ENCODE peak calls at places on chromosomes 6 and 20, in four cellular contexts. One of them, this sample, is unnamed.

GRCh38 chr6:19831358-19831757 is 5.8 kb upstream of the ID4 start:
- DNase-seq in mesendoderm: no peak
- DNase-seq in H1: no peak
- DNase-seq in H9: no peak
- DNase-seq in this sample: no peak

GRCh38 chr6:144351741-144352140 is 66.6 kb downstream of the UTRN start:
- DNase-seq in mesendoderm: no peak
- DNase-seq in H1: no peak
- DNase-seq in H9: no peak
- DNase-seq in this sample: no peak

GRCh38 chr20:47576516-47577033 is 74.9 kb downstream of the NCOA3 start:
- DNase-seq in mesendoderm: peak
- DNase-seq in H1: no peak
- DNase-seq in H9: no peak
- DNase-seq in this sample: peak

GRCh38 chr6:132300323-132300949 is 100.8 kb downstream of the MOXD1 start:
- DNase-seq in mesendoderm: peak
- DNase-seq in H1: no peak
- DNase-seq in H9: peak
- DNase-seq in this sample: peak

GRCh38 chr20:7672551-7672950 is 267.7 kb downstream of the HAO1 start:
- DNase-seq in mesendoderm: no peak
- DNase-seq in H1: no peak
- DNase-seq in H9: no peak
- DNase-seq in this sample: no peak

GRCh38 chr6:165223736-165224135 is 85.7 kb downstream of the C6orf118 start:
- DNase-seq in mesendoderm: no peak
- DNase-seq in H1: no peak
- DNase-seq in H9: no peak
- DNase-seq in this sample: no peak

GRCh38 chr6:56911847-56912246 is 43.1 kb upstream of the BEND6 start:
- DNase-seq in mesendoderm: peak
- DNase-seq in H1: no peak
- DNase-seq in H9: no peak
- DNase-seq in this sample: peak

GRCh38 chr6:56040875-56041274 is 165.5 kb upstream of the BMP5 start:
- DNase-seq in mesendoderm: no peak
- DNase-seq in H1: no peak
- DNase-seq in H9: no peak
- DNase-seq in this sample: peak

GRCh38 chr20:48489656-48490055 is 338.1 kb downstream of the PREX1 start:
- DNase-seq in mesendoderm: no peak
- DNase-seq in H1: no peak
- DNase-seq in H9: no peak
- DNase-seq in this sample: no peak

GRCh38 chr6:52497652-52498408 is 77.7 kb downstream of the EFHC1 start:
- DNase-seq in mesendoderm: no peak
- DNase-seq in H1: peak
- DNase-seq in H9: no peak
- DNase-seq in this sample: peak

GRCh38 chr20:41222299-41222698 is 85.0 kb downstream of the PLCG1 start:
- DNase-seq in mesendoderm: no peak
- DNase-seq in H1: no peak
- DNase-seq in H9: no peak
- DNase-seq in this sample: no peak

GRCh38 chr6:144373195-144373594 is 88.1 kb downstream of the UTRN start:
- DNase-seq in mesendoderm: no peak
- DNase-seq in H1: no peak
- DNase-seq in H9: no peak
- DNase-seq in this sample: no peak

GRCh38 chr20:35478804-35479472 is 23.5 kb downstream of the CEP250 start:
- DNase-seq in mesendoderm: peak
- DNase-seq in H1: peak
- DNase-seq in H9: peak
- DNase-seq in this sample: no peak

GRCh38 chr6:340181-340955 is 48.1 kb downstream of the DUSP22 start:
- DNase-seq in mesendoderm: no peak
- DNase-seq in H1: no peak
- DNase-seq in H9: no peak
- DNase-seq in this sample: no peak

GRCh38 chr6:133184798-133185380 is 56.3 kb upstream of the EYA4 start:
- DNase-seq in mesendoderm: no peak
- DNase-seq in H1: no peak
- DNase-seq in H9: no peak
- DNase-seq in this sample: peak

GRCh38 chr6:156791261-156791850 is 14.2 kb downstream of the ARID1B start:
- DNase-seq in mesendoderm: peak
- DNase-seq in H1: no peak
- DNase-seq in H9: no peak
- DNase-seq in this sample: peak

GRCh38 chr6:119259027-119259426 is 90.5 kb downstream of the MAN1A1 start:
- DNase-seq in mesendoderm: peak
- DNase-seq in H1: no peak
- DNase-seq in H9: no peak
- DNase-seq in this sample: no peak

DNA sequence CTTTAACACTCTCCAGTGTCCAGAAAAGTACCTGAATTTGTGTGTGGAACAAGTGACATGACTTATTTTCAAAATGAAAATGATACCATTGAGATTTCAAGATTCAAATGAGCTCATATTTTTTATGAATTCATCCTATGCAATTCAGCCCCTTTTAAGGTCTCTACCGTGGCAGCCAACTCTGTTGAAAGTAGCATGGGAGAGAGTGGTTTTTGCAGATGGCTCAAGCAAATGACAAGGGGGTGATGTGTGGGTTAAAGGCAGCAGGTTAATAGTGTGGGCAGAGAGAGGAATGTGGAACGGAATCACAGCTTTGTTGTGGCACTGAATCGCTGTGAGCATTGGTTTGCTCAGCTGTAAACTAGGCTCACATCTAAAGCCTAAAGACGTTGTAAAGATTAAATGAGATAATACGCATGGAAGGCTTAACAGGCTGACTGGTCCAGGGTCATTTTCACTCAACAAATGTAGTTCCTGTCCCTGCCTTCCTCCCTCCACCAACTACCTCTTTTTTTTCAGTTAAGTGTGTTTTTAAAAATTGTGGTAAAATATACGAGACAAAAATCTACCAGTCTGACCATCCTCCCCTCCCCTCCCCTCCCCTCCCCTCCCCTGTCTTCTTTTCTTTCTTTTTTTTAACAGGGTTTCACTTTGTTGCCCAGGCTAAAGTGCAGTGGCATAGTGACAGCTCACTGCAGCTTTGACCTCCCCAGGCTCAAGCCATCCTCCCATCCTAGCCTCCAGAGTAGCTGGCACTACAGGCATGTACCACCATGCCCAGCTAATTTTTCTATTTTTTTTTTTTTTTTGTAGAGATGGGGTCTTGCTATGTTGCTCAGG is 114.7 kb upstream of the ZNF217 start:
- DNase-seq in mesendoderm: no peak
- DNase-seq in H1: no peak
- DNase-seq in H9: no peak
- DNase-seq in this sample: peak
- H3K27ac ChIP-seq in mesendoderm: no peak
- H3K27ac ChIP-seq in H1: no peak
- H3K27ac ChIP-seq in H9: no peak
- H3K27ac ChIP-seq in this sample: peak

DNA sequence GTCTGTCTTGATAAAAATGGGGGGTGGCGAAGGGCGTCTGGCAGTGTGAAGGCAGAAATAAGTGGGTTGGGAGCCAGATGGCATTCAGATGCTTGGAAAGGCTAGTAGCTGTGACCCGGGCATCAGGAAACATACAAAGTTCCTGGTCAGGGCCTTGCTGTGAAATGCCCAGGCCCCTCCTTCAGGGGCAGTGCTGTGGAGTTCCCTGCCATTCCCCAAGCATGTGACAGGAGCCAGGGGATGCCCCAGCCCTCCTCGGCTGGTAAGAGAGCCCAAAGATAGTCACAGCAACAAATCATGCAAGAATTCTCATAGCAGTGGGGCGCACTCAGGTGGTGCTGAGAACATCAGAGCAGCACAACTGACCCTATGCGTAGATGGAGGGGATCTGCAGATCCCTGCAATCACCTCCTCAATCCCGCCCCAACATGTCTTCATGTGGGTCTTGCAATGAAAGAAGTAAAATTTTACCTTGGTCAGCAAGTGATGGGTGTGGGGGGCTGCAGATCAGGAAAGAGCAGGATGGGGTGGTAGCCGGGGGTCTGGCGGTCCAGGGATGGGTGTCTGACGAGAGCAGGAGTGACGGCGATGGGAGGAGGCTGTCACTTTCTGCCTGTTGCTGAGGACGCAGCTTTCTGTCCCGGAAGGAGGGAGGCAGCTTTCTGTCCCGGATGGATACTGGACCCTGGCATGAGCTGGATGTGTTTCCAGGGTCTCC is 39.5 kb downstream of the SLC22A1 start:
- DNase-seq in mesendoderm: no peak
- DNase-seq in H1: no peak
- DNase-seq in H9: no peak
- DNase-seq in this sample: no peak
- H2BK15ac ChIP-seq in mesendoderm: no peak
- H2BK15ac ChIP-seq in H1: peak
- H2BK15ac ChIP-seq in H9: no peak
- H2BK15ac ChIP-seq in this sample: no peak

GRCh38 chr20:60060006-60060557 is 101.9 kb downstream of the CDH26 start:
- DNase-seq in mesendoderm: no peak
- DNase-seq in H1: no peak
- DNase-seq in H9: no peak
- DNase-seq in this sample: no peak
- H3K27ac ChIP-seq in mesendoderm: no peak
- H3K27ac ChIP-seq in H1: no peak
- H3K27ac ChIP-seq in H9: no peak
- H3K27ac ChIP-seq in this sample: no peak

GRCh38 chr6:158868122-158868480 is 48.9 kb upstream of the EZR start:
- DNase-seq in mesendoderm: no peak
- DNase-seq in H1: no peak
- DNase-seq in H9: no peak
- DNase-seq in this sample: no peak

GRCh38 chr6:158867381-158868121 is 48.4 kb upstream of the EZR start:
- DNase-seq in mesendoderm: no peak
- DNase-seq in H1: no peak
- DNase-seq in H9: no peak
- DNase-seq in this sample: no peak

GRCh38 chr6:158869010-158869603 is 49.9 kb upstream of the EZR start:
- DNase-seq in mesendoderm: peak
- DNase-seq in H1: no peak
- DNase-seq in H9: peak
- DNase-seq in this sample: no peak

GRCh38 chr6:158870418-158870957 is 51.3 kb upstream of the EZR start:
- DNase-seq in mesendoderm: no peak
- DNase-seq in H1: no peak
- DNase-seq in H9: no peak
- DNase-seq in this sample: no peak

GRCh38 chr6:158869604-158870417 is 50.6 kb upstream of the EZR start:
- DNase-seq in mesendoderm: peak
- DNase-seq in H1: peak
- DNase-seq in H9: peak
- DNase-seq in this sample: peak
- H2BK15ac ChIP-seq in mesendoderm: no peak
- H2BK15ac ChIP-seq in H1: peak
- H2BK15ac ChIP-seq in H9: no peak
- H2BK15ac ChIP-seq in this sample: peak

GRCh38 chr6:150272976-150273315 is 95.9 kb upstream of the IYD start:
- DNase-seq in mesendoderm: no peak
- DNase-seq in H1: no peak
- DNase-seq in H9: no peak
- DNase-seq in this sample: no peak

GRCh38 chr6:150271501-150272263 is 97.1 kb upstream of the IYD start:
- DNase-seq in mesendoderm: no peak
- DNase-seq in H1: no peak
- DNase-seq in H9: no peak
- DNase-seq in this sample: no peak

GRCh38 chr6:150272264-150272975 is 96.4 kb upstream of the IYD start:
- DNase-seq in mesendoderm: no peak
- DNase-seq in H1: no peak
- DNase-seq in H9: no peak
- DNase-seq in this sample: no peak

GRCh38 chr6:150275489-150275888 is 93.3 kb upstream of the IYD start:
- DNase-seq in mesendoderm: no peak
- DNase-seq in H1: no peak
- DNase-seq in H9: no peak
- DNase-seq in this sample: no peak

GRCh38 chr6:150273457-150274309 is 95.1 kb upstream of the IYD start:
- DNase-seq in mesendoderm: no peak
- DNase-seq in H1: no peak
- DNase-seq in H9: no peak
- DNase-seq in this sample: no peak
- H3K27ac ChIP-seq in mesendoderm: no peak
- H3K27ac ChIP-seq in H1: no peak
- H3K27ac ChIP-seq in H9: no peak
- H3K27ac ChIP-seq in this sample: no peak

GRCh38 chr6:28490191-28490890 is 25.3 kb downstream of the GPX6 start:
- DNase-seq in mesendoderm: no peak
- DNase-seq in H1: no peak
- DNase-seq in H9: no peak
- DNase-seq in this sample: peak

GRCh38 chr6:28488916-28489365 is 26.7 kb downstream of the GPX6 start:
- DNase-seq in mesendoderm: peak
- DNase-seq in H1: peak
- DNase-seq in H9: no peak
- DNase-seq in this sample: peak

GRCh38 chr6:28491984-28492317 is 23.6 kb downstream of the GPX6 start:
- DNase-seq in mesendoderm: no peak
- DNase-seq in H1: no peak
- DNase-seq in H9: no peak
- DNase-seq in this sample: no peak

GRCh38 chr6:28486988-28487742 is 28.4 kb downstream of the GPX6 start:
- DNase-seq in mesendoderm: no peak
- DNase-seq in H1: no peak
- DNase-seq in H9: no peak
- DNase-seq in this sample: no peak

GRCh38 chr6:28489366-28490190 is 26.0 kb downstream of the GPX6 start:
- DNase-seq in mesendoderm: peak
- DNase-seq in H1: peak
- DNase-seq in H9: peak
- DNase-seq in this sample: peak
- H2BK15ac ChIP-seq in mesendoderm: no peak
- H2BK15ac ChIP-seq in H1: no peak
- H2BK15ac ChIP-seq in H9: no peak
- H2BK15ac ChIP-seq in this sample: no peak

GRCh38 chr6:44067073-44067759 is 60.0 kb downstream of the MRPL14 start:
- DNase-seq in mesendoderm: no peak
- DNase-seq in H1: no peak
- DNase-seq in H9: no peak
- DNase-seq in this sample: peak
- H3K27ac ChIP-seq in mesendoderm: no peak
- H3K27ac ChIP-seq in H1: no peak
- H3K27ac ChIP-seq in H9: no peak
- H3K27ac ChIP-seq in this sample: peak

This sample was measured in IMR-90.